ENCODE peak calls at places on chromosome 4, in six cellular contexts. Q is lower lobe of right lung, D is stomach, F is HCT116, V is cardiac fibroblast, J is choroid plexus epithelial cell. O is an unnamed sample.

GRCh38 chr4:177339794-177340374 is 30.2 kb downstream of the NEIL3 start:
- DNase-seq in Q (no peak), F (peak; percentile 4), V (peak; percentile 66), D (no peak), J (peak; percentile 65), O (no peak)

GRCh38 chr4:119230288-119230687 is 17.8 kb downstream of the USP53 start:
- DNase-seq in J (no peak), Q (no peak), D (no peak), F (no peak), V (no peak), O (no peak)

GRCh38 chr4:76690906-76691275 is 207.1 kb downstream of the SOWAHB start:
- DNase-seq in D (no peak), V (no peak), Q (no peak), F (no peak), J (no peak), O (no peak)

GRCh38 chr4:112523008-112523440 is 7.0 kb upstream of the NEUROG2 start:
- DNase-seq in D (no peak), F (no peak), V (peak; percentile 36), Q (no peak), J (peak; percentile 43), O (peak; percentile 88)

GRCh38 chr4:99062120-99062519 is 26.5 kb downstream of the ADH5 start:
- DNase-seq in Q (no peak), D (no peak), J (peak; percentile 23), F (no peak), V (no peak), O (no peak)

GRCh38 chr4:73726000-73726399 is 14.4 kb upstream of the CXCL8 start:
- DNase-seq in Q (no peak), F (peak; percentile 63), V (peak; percentile 91), J (peak; percentile 94), D (no peak), O (no peak)

GRCh38 chr4:152220201-152220666 is 315.7 kb downstream of the FBXW7 start:
- DNase-seq in V (no peak), F (no peak), D (no peak), J (peak; percentile 4), Q (no peak), O (no peak)

GRCh38 chr4:75916091-75916661 is 13.9 kb upstream of the PPEF2 start:
- DNase-seq in D (no peak), J (peak; percentile 78), Q (no peak), F (peak; percentile 13), V (peak; percentile 67), O (peak; percentile 63)

GRCh38 chr4:18813771-18814170 is 792.2 kb upstream of the LCORL start:
- DNase-seq in J (no peak), D (no peak), F (no peak), Q (no peak), V (no peak), O (no peak)

GRCh38 chr4:53640576-53641459 is 49.5 kb upstream of the LNX1 start:
- DNase-seq in J (no peak), V (peak; percentile 46), D (peak; percentile 72), Q (peak; percentile 57), F (no peak), O (no peak)

GRCh38 chr4:138707746-138708145 is 307.8 kb upstream of the NOCT start:
- DNase-seq in V (no peak), F (no peak), J (no peak), Q (no peak), D (no peak), O (no peak)

GRCh38 chr4:65302145-65302544 is 368.1 kb downstream of the EPHA5 start:
- DNase-seq in V (no peak), Q (no peak), J (no peak), D (no peak), F (no peak), O (no peak)

GRCh38 chr4:123398803-123399637 is 2.4 kb downstream of the SPRY1 start:
- DNase-seq in J (peak; percentile 90), D (peak; percentile 60), V (peak; percentile 87), F (peak; percentile 12), Q (peak; percentile 83), O (peak; percentile 79)

GRCh38 chr4:112492321-112492720 is 23.7 kb downstream of the NEUROG2 start:
- DNase-seq in F (no peak), J (no peak), D (no peak), Q (no peak), V (no peak), O (no peak)

GRCh38 chr4:6644792-6645530 is 4.5 kb downstream of the MRFAP1 start:
- DNase-seq in V (no peak), J (no peak), Q (no peak), D (no peak), F (no peak), O (no peak)

GRCh38 chr4:6647169-6647568 is 6.7 kb downstream of the MRFAP1 start:
- DNase-seq in D (no peak), V (no peak), Q (no peak), J (no peak), F (no peak), O (no peak)

GRCh38 chr4:6649216-6649615 is 8.7 kb downstream of the MRFAP1 start:
- DNase-seq in D (no peak), F (no peak), J (no peak), V (no peak), Q (no peak), O (no peak)

GRCh38 chr4:6643141-6643847 is 2.8 kb downstream of the MRFAP1 start:
- DNase-seq in F (no peak), V (no peak), J (no peak), D (no peak), Q (no peak), O (no peak)

DNA sequence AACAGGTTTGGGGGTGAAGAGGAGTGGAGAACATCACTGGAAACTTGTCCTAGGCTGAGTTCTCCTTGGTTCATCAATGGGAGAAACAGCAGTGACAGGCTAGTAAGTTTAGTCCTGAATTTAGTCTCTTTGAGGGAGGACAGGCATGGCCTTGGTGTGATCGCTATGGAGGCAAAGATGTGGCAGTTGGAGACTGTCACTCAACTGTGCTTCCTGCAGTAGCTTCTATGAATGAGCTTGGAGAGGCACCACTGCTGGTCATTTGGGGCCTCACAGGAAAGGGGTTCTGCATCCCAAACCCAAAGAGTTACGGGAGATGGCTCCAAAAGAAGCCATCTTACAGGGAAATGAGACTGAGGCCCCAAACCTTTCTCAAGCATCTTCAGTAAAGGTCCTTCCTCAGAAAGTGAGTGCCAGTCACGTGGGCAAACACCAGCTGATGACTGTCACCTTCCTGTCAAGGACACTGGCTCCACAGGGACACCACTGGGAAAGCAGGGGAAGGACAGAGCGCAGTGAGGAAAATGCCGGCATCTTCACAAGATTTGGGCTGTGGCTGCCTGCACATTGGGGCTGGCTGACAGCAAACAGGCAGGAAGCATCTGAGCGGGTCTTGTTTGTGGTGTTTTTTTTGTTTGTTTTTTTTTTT is 7.2 kb downstream of the MRFAP1 start:
- DNase-seq in D (no peak), F (no peak), J (no peak), Q (no peak), V (no peak), O (peak; percentile 56)
- H3K4me3 ChIP-seq in D (no peak overlapping the region), F (no peak overlapping the region), J (no peak overlapping the region), Q (no peak overlapping the region), V (no peak overlapping the region), O (no peak overlapping the region)

DNA sequence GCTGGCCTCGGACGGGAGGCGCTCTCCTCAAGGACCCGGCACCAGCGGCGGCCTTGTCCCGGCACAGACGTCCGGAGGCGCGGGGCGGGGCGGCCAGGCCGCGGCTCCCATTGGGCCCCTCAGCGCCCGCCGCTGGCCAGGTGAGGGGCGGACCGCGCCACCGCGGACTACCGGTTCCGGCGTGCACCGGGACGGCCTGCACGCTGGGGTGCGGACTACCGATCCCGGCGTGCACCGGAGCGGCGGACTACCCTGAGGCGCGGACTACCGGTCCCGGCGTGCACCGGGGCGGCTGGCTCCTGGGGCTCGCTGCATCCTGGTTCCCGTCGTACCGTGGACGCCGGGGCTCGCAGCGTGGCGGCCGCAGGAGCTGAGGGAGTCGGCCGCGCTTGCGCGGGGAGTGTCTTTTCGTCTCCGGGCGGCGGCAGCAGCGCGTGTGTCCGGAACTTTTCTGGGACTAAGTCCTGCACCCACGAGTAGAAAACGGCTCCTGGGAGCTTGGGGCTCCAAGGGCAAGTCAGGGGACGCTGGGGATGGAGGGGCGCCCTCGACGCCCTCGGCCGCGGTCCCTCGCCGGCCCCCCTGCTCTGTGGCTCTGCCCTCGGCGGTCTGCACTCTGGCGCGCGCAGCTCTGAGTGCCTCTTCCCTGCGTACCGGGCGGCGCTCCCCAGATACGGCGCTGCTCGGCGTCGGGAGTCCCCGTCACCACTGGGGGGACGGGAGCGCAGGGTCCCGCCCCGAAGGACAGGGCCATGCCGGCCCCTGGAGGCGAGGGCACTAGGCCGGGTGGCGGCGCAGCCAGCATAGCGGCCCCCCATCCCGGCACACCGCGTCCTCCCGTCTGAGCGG is at the start of gene LETM1:
- DNase-seq in D (peak; percentile 96), V (peak; percentile 97), J (peak; percentile 98), Q (peak; percentile 98), F (peak; percentile 85), O (peak; percentile 97)
- TF ChIP-seq CTCF in D (no peak), V (no peak), J (peak; percentile 4), Q (peak; percentile 15), F (peak; percentile 14), O (peak; percentile 50)

GRCh38 chr4:137531121-137531520 is 1.2 kb downstream of the PCDH18 start:
- DNase-seq in D (no peak), J (peak; percentile 77), F (no peak), Q (no peak), V (peak; percentile 72), O (peak; percentile 50)
- H3K4me3 ChIP-seq in D (peak overlapping the region; percentile 49), J (peak overlapping the region; percentile 80), F (no peak overlapping the region), Q (peak overlapping the region; percentile 60), V (peak overlapping the region; percentile 74), O (peak overlapping the region; percentile 86)

GRCh38 chr4:39591290-39591689 is 47.4 kb downstream of the SMIM14 start:
- DNase-seq in J (peak; percentile 27), V (peak; percentile 39), D (peak; percentile 32), Q (no peak), F (no peak), O (no peak)
- TF ChIP-seq CTCF in J (no peak), V (no peak), D (peak; percentile 61), Q (no peak), F (peak; percentile 24), O (no peak)

DNA sequence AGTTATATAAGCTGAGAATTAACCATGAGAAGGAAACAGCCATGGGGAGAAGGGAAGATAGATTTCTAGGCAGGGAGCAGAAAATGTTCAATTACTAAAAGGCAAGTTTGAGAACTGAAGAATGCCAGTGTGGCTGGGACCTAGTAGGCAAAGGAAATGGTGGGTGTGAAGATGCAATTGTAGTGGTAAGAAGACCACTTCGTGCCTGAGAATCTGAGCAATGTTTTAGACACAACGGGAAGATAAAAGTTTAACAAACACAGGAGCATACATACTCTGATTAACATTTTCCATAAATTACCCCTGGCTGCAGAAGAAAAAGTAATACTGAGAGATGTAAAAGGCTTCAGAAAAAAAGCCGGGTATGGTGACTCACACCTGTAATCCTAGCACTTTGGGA is 18.1 kb upstream of the MMRN1 start:
- DNase-seq in D (no peak), F (no peak), J (no peak), Q (no peak), V (no peak), O (no peak)
- H3K4me3 ChIP-seq in D (no peak overlapping the region), F (no peak overlapping the region), J (no peak overlapping the region), Q (no peak overlapping the region), V (no peak overlapping the region), O (no peak overlapping the region)

O was measured in endodermal cell.